ENCODE peak calls at places on chromosomes 4 and X, in six cellular contexts. X is transverse colon, N is K562, D is A549, W is ovary, I is stomach. Y is an unnamed sample.
A peak's percentile ranks its signal among the peaks of the same experiment; 100 is the strongest.

GRCh38 chr4:159105761-159106243 is 2.9 kb downstream of the RAPGEF2 start:
- DNase-seq in I (no peak), N (peak; percentile 48), D (no peak), X (no peak), W (no peak), Y (no peak)

GRCh38 chr4:28357985-28358384 is 1497.3 kb downstream of the STIM2 start:
- DNase-seq in I (no peak), D (no peak), W (no peak), N (no peak), X (no peak), Y (no peak)

GRCh38 chr4:28709821-28710330 is 1849.2 kb downstream of the STIM2 start:
- DNase-seq in D (no peak), X (no peak), I (no peak), N (no peak), W (no peak), Y (no peak)

GRCh38 chr4:168856312-168856711 is 153.7 kb downstream of the CBR4 start:
- DNase-seq in W (no peak), N (no peak), I (no peak), X (no peak), D (no peak), Y (no peak)

GRCh38 chr4:120066182-120066524 is 495 bp downstream of the MAD2L1 start:
- DNase-seq in N (peak; percentile 52), W (no peak), I (no peak), D (peak; percentile 3), X (no peak), Y (no peak)

GRCh38 chr4:3868146-3868840 is 102.1 kb downstream of the ADRA2C start:
- DNase-seq in D (no peak), X (no peak), N (no peak), W (no peak), I (no peak), Y (peak; percentile 53)

GRCh38 chrX:15500497-15500966 is at the start of gene BMX:
- DNase-seq in W (no peak), I (no peak), X (no peak), D (no peak), N (no peak), Y (no peak)

GRCh38 chr4:75939890-75940691 is 722 bp downstream of the NAAA start:
- DNase-seq in I (peak; percentile 71), X (peak; percentile 85), N (peak; percentile 84), W (peak; percentile 55), D (peak; percentile 84), Y (peak; percentile 88)

GRCh38 chr4:31307026-31307425 is 586.9 kb downstream of the PCDH7 start:
- DNase-seq in W (no peak), D (no peak), N (no peak), X (no peak), I (no peak), Y (no peak)

GRCh38 chr4:140689628-140690027 is 66.6 kb downstream of the TBC1D9 start:
- DNase-seq in D (no peak), N (no peak), X (no peak), W (no peak), I (no peak), Y (no peak)

GRCh38 chrX:19382500-19383145 is 38.9 kb downstream of the PDHA1 start:
- DNase-seq in I (peak; percentile 56), X (peak; percentile 52), N (peak; percentile 42), W (no peak), D (peak; percentile 55), Y (no peak)

GRCh38 chr4:77308843-77309242 is 151.8 kb downstream of the CCNG2 start:
- DNase-seq in I (no peak), W (no peak), N (peak; percentile 43), D (peak; percentile 21), X (no peak), Y (no peak)

GRCh38 chr4:57131849-57132745 is 21.9 kb upstream of the IGFBP7 start:
- DNase-seq in X (no peak), I (no peak), N (no peak), W (no peak), D (no peak), Y (no peak)

GRCh38 chr4:11546391-11547160 is 117.9 kb upstream of the HS3ST1 start:
- DNase-seq in D (no peak), X (no peak), I (no peak), N (no peak), W (no peak), Y (no peak)

GRCh38 chrX:14362731-14363130 is 166.6 kb upstream of the GLRA2 start:
- DNase-seq in N (no peak), X (no peak), D (no peak), I (no peak), W (no peak), Y (no peak)

GRCh38 chr4:104487105-104487504 is 7.6 kb downstream of the CXXC4 start:
- DNase-seq in N (no peak), D (no peak), X (no peak), W (no peak), I (no peak), Y (no peak)

GRCh38 chrX:134520860-134521390 is 61.0 kb downstream of the HPRT1 start:
- DNase-seq in W (peak; percentile 36), I (no peak), D (peak; percentile 50), N (peak; percentile 39), X (peak; percentile 23), Y (no peak)

GRCh38 chrX:71815906-71816156 is 52.7 kb downstream of the CXorf49B start:
- DNase-seq in I (no peak), N (no peak), W (no peak), D (no peak), X (no peak), Y (no peak)

GRCh38 chr4:15963001-15963451 is at the start of gene FGFBP2:
- DNase-seq in N (peak; percentile 11), X (peak; percentile 59), D (peak; percentile 28), W (no peak), I (peak; percentile 51), Y (no peak)

GRCh38 chr4:126361287-126361686 is 1046.5 kb downstream of the FAT4 start:
- DNase-seq in D (no peak), X (no peak), I (no peak), W (no peak), N (no peak), Y (no peak)

GRCh38 chr4:141645611-141646340 is 9.4 kb downstream of the IL15 start:
- DNase-seq in D (no peak), I (no peak), X (no peak), N (no peak), W (no peak), Y (no peak)

GRCh38 chr4:74671074-74671698 is 123.1 kb downstream of the BTC start:
- DNase-seq in W (peak; percentile 15), D (peak; percentile 29), X (peak; percentile 61), N (peak; percentile 61), I (peak; percentile 46), Y (no peak)

GRCh38 chrX:130628522-130628921 is 226.7 kb downstream of the RBMX2 start:
- DNase-seq in D (no peak), X (no peak), I (no peak), N (no peak), W (no peak), Y (no peak)

GRCh38 chrX:30141966-30142365 is 73.4 kb upstream of the MAGEB2 start:
- DNase-seq in N (peak; percentile 37), W (no peak), D (peak; percentile 3), I (no peak), X (no peak), Y (no peak)

GRCh38 chr4:128387600-128388351 is 100.2 kb upstream of the PGRMC2 start:
- DNase-seq in W (no peak), D (no peak), N (no peak), I (no peak), X (no peak), Y (no peak)

GRCh38 chrX:129632443-129632842 is 22.3 kb downstream of the APLN start:
- DNase-seq in N (no peak), X (no peak), W (no peak), D (no peak), I (no peak), Y (no peak)

GRCh38 chrX:18146009-18146408 is 74.7 kb downstream of the BEND2 start:
- DNase-seq in D (no peak), I (no peak), W (no peak), N (no peak), X (no peak), Y (no peak)

GRCh38 chr4:36187723-36188333 is 56.5 kb downstream of the ARAP2 start:
- DNase-seq in X (no peak), D (peak; percentile 1), W (no peak), N (no peak), I (no peak), Y (no peak)

GRCh38 chrX:46626566-46626965 is 53.0 kb downstream of the CHST7 start:
- DNase-seq in I (no peak), X (no peak), N (no peak), D (no peak), W (no peak), Y (no peak)

GRCh38 chrX:26651755-26652154 is 435.8 kb downstream of the MAGEB5 start:
- DNase-seq in I (no peak), N (no peak), D (no peak), X (no peak), W (no peak), Y (no peak)

GRCh38 chrX:154735695-154736393 is 15.0 kb downstream of the GAB3 start:
- DNase-seq in X (peak; percentile 51), I (no peak), W (peak; percentile 38), N (no peak), D (no peak), Y (no peak)

GRCh38 chr4:153518001-153518400 is 51.8 kb downstream of the TMEM131L start:
- DNase-seq in I (peak; percentile 62), D (no peak), X (no peak), W (no peak), N (no peak), Y (no peak)
- H3K4me1 ChIP-seq in I (peaks cover 28% of the 10 kb centered on the region), D (peaks cover 24% of the 10 kb centered on the region), X (peaks cover 17% of the 10 kb centered on the region), W (peaks cover 13% of the 10 kb centered on the region), N (peaks cover 42% of the 10 kb centered on the region), Y (peaks cover 14% of the 10 kb centered on the region)

GRCh38 chrX:124791492-124792095 is 445.2 kb downstream of the SH2D1A start:
- DNase-seq in N (no peak), W (no peak), I (no peak), D (no peak), X (no peak), Y (no peak)
- TF ChIP-seq EP300 in N (no peak), W (no peak), I (no peak), D (no peak), X (no peak), Y (no peak)

GRCh38 chr4:41539711-41540110 is 1.8 kb downstream of the LIMCH1 start:
- DNase-seq in I (no peak), D (no peak), W (no peak), X (no peak), N (no peak), Y (no peak)

GRCh38 chr4:41545238-41545637 is 7.3 kb downstream of the LIMCH1 start:
- DNase-seq in D (no peak), W (no peak), N (no peak), I (no peak), X (no peak), Y (no peak)

GRCh38 chr4:41540687-41541086 is 2.7 kb downstream of the LIMCH1 start:
- DNase-seq in I (no peak), N (no peak), D (no peak), W (no peak), X (no peak), Y (no peak)

GRCh38 chr4:41541697-41542096 is 3.7 kb downstream of the LIMCH1 start:
- DNase-seq in W (no peak), I (no peak), N (no peak), D (no peak), X (no peak), Y (no peak)

GRCh38 chr4:41542526-41543270 is 4.7 kb downstream of the LIMCH1 start:
- DNase-seq in W (no peak), N (no peak), I (no peak), D (no peak), X (no peak), Y (no peak)
- H3K4me1 ChIP-seq in W (peaks cover 10% of the 10 kb centered on the region), N (no peaks in the 10 kb centered on the region), I (no peaks in the 10 kb centered on the region), D (peaks cover 53% of the 10 kb centered on the region), X (peaks cover 10% of the 10 kb centered on the region), Y (peaks cover 28% of the 10 kb centered on the region)

GRCh38 chr4:42066402-42066801 is 76.1 kb downstream of the SLC30A9 start:
- DNase-seq in W (no peak), N (no peak), X (no peak), D (no peak), I (no peak), Y (no peak)
- TF ChIP-seq EP300 in W (no peak), N (no peak), X (no peak), D (no peak), I (no peak), Y (no peak)